ENCODE peak calls at places on chromosome 1, in seven cellular contexts. F, E, W, R, T, I and J are unnamed samples.

GRCh38 chr1:21362096-21362495 is 71.8 kb upstream of the ECE1 start:
- DNase-seq in F (no peak), E (no peak), W (no peak), R (no peak), T (no peak), I (no peak), J (no peak)

GRCh38 chr1:233543338-233544255 is 70.3 kb upstream of the KCNK1 start:
- DNase-seq in F (no peak), E (peak; percentile 88), W (peak; percentile 67), R (peak; percentile 92), T (peak; percentile 88), I (peak; percentile 24), J (peak; percentile 67)

GRCh38 chr1:194394676-194395075 is 1208.3 kb upstream of the B3GALT2 start:
- DNase-seq in F (no peak), E (no peak), W (no peak), R (no peak), T (no peak), I (no peak), J (no peak)

GRCh38 chr1:71463144-71463543 is 382.3 kb upstream of the ZRANB2 start:
- DNase-seq in F (no peak), E (no peak), W (peak; percentile 5), R (no peak), T (no peak), I (no peak), J (no peak)

GRCh38 chr1:236108027-236108648 is 34.2 kb upstream of the GPR137B start:
- DNase-seq in F (no peak), E (no peak), W (no peak), R (no peak), T (no peak), I (no peak), J (no peak)

GRCh38 chr1:170067253-170067819 is 7.2 kb downstream of the KIFAP3 start:
- DNase-seq in F (no peak), E (no peak), W (no peak), R (no peak), T (no peak), I (no peak), J (no peak)

GRCh38 chr1:899636-900317 is 23.9 kb upstream of the SAMD11 start:
- DNase-seq in F (no peak), E (no peak), W (no peak), R (no peak), T (no peak), I (no peak), J (no peak)

GRCh38 chr1:67802565-67802964 is 30.7 kb downstream of the GNG12 start:
- DNase-seq in F (no peak), E (no peak), W (no peak), R (no peak), T (no peak), I (no peak), J (no peak)

GRCh38 chr1:199157494-199157893 is 518.7 kb downstream of the PTPRC start:
- DNase-seq in F (no peak), E (peak; percentile 52), W (no peak), R (peak; percentile 26), T (no peak), I (no peak), J (no peak)

GRCh38 chr1:156657971-156658319 is 16.0 kb downstream of the BCAN start:
- DNase-seq in F (no peak), E (no peak), W (no peak), R (no peak), T (no peak), I (peak; percentile 23), J (no peak)

GRCh38 chr1:19203440-19203839 is 6.6 kb downstream of the UBR4 start:
- DNase-seq in F (no peak), E (peak; percentile 61), W (peak; percentile 72), R (no peak), T (no peak), I (no peak), J (no peak)

GRCh38 chr1:212557739-212558664 is 50.6 kb upstream of the ATF3 start:
- DNase-seq in F (no peak), E (peak; percentile 13), W (no peak), R (no peak), T (no peak), I (no peak), J (no peak)

GRCh38 chr1:154697710-154698109 is 89.7 kb upstream of the ADAR start:
- DNase-seq in F (no peak), E (no peak), W (peak; percentile 1), R (no peak), T (no peak), I (no peak), J (no peak)

GRCh38 chr1:33364578-33364945 is 43.7 kb upstream of the A3GALT2 start:
- DNase-seq in F (no peak), E (no peak), W (no peak), R (no peak), T (no peak), I (no peak), J (no peak)